ENCODE peak calls at places on chromosomes 11 and 22, in seven cellular contexts. One of them, this sample, is unnamed.

GRCh38 chr22:37230673-37231405 is 13.2 kb downstream of the RAC2 start:
- DNase-seq in HCT116: no peak
- DNase-seq in HepG2: no peak
- DNase-seq in H1: no peak
- DNase-seq in SK-N-SH: no peak
- DNase-seq in K562: no peak
- DNase-seq in GM12878: peak
- DNase-seq in this sample: no peak

GRCh38 chr22:43228330-43228729 is 41.4 kb upstream of the TTLL12 start:
- DNase-seq in HCT116: peak
- DNase-seq in HepG2: no peak
- DNase-seq in H1: peak
- DNase-seq in SK-N-SH: peak
- DNase-seq in K562: peak
- DNase-seq in GM12878: no peak
- DNase-seq in this sample: peak

GRCh38 chr11:127056338-127056971 is 55.9 kb upstream of the KIRREL3 start:
- DNase-seq in HCT116: no peak
- DNase-seq in HepG2: no peak
- DNase-seq in H1: no peak
- DNase-seq in SK-N-SH: peak
- DNase-seq in K562: peak
- DNase-seq in GM12878: no peak
- DNase-seq in this sample: no peak

GRCh38 chr11:83088965-83089364 is 17.3 kb upstream of the RAB30 start:
- DNase-seq in HCT116: no peak
- DNase-seq in HepG2: peak
- DNase-seq in H1: no peak
- DNase-seq in SK-N-SH: no peak
- DNase-seq in K562: peak
- DNase-seq in GM12878: no peak
- DNase-seq in this sample: no peak

GRCh38 chr11:48122656-48123055 is 94.0 kb upstream of the OR4B1 start:
- DNase-seq in HCT116: no peak
- DNase-seq in HepG2: no peak
- DNase-seq in H1: no peak
- DNase-seq in SK-N-SH: no peak
- DNase-seq in K562: no peak
- DNase-seq in GM12878: no peak
- DNase-seq in this sample: no peak

GRCh38 chr11:61141601-61142028 is 19.6 kb downstream of the VPS37C start:
- DNase-seq in HCT116: no peak
- DNase-seq in HepG2: no peak
- DNase-seq in H1: no peak
- DNase-seq in SK-N-SH: no peak
- DNase-seq in K562: peak
- DNase-seq in GM12878: no peak
- DNase-seq in this sample: peak

GRCh38 chr22:35154937-35155387 is 89.0 kb downstream of the ISX start:
- DNase-seq in HCT116: peak
- DNase-seq in HepG2: peak
- DNase-seq in H1: peak
- DNase-seq in SK-N-SH: peak
- DNase-seq in K562: peak
- DNase-seq in GM12878: no peak
- DNase-seq in this sample: peak

GRCh38 chr11:118437736-118438125 is 1.4 kb downstream of the KMT2A start:
- DNase-seq in HCT116: no peak
- DNase-seq in HepG2: peak
- DNase-seq in H1: peak
- DNase-seq in SK-N-SH: peak
- DNase-seq in K562: peak
- DNase-seq in GM12878: no peak
- DNase-seq in this sample: no peak

GRCh38 chr11:119207607-119208006 is 1.5 kb downstream of the CBL start:
- DNase-seq in HCT116: no peak
- DNase-seq in HepG2: no peak
- DNase-seq in H1: no peak
- DNase-seq in SK-N-SH: no peak
- DNase-seq in K562: no peak
- DNase-seq in GM12878: no peak
- DNase-seq in this sample: no peak

GRCh38 chr22:47015589-47016178 is 253.2 kb downstream of the TBC1D22A start:
- DNase-seq in HCT116: no peak
- DNase-seq in HepG2: no peak
- DNase-seq in H1: no peak
- DNase-seq in SK-N-SH: no peak
- DNase-seq in K562: no peak
- DNase-seq in GM12878: no peak
- DNase-seq in this sample: no peak

GRCh38 chr11:1832181-1832988 is 2.4 kb upstream of the SYT8 start:
- DNase-seq in HCT116: no peak
- DNase-seq in HepG2: no peak
- DNase-seq in H1: peak
- DNase-seq in SK-N-SH: peak
- DNase-seq in K562: peak
- DNase-seq in GM12878: no peak
- DNase-seq in this sample: peak

GRCh38 chr11:36569095-36569494 is 1.3 kb downstream of the RAG1 start:
- DNase-seq in HCT116: no peak
- DNase-seq in HepG2: no peak
- DNase-seq in H1: no peak
- DNase-seq in SK-N-SH: no peak
- DNase-seq in K562: no peak
- DNase-seq in GM12878: no peak
- DNase-seq in this sample: no peak

GRCh38 chr11:109644158-109644557 is 222.2 kb downstream of the C11orf87 start:
- DNase-seq in HCT116: no peak
- DNase-seq in HepG2: no peak
- DNase-seq in H1: no peak
- DNase-seq in SK-N-SH: peak
- DNase-seq in K562: no peak
- DNase-seq in GM12878: no peak
- DNase-seq in this sample: no peak

GRCh38 chr11:93986716-93987115 is 34.4 kb upstream of the HEPHL1 start:
- DNase-seq in HCT116: peak
- DNase-seq in HepG2: no peak
- DNase-seq in H1: no peak
- DNase-seq in SK-N-SH: no peak
- DNase-seq in K562: no peak
- DNase-seq in GM12878: no peak
- DNase-seq in this sample: peak

GRCh38 chr11:80320765-80321164 is 879.9 kb upstream of the TENM4 start:
- DNase-seq in HCT116: no peak
- DNase-seq in HepG2: no peak
- DNase-seq in H1: no peak
- DNase-seq in SK-N-SH: peak
- DNase-seq in K562: no peak
- DNase-seq in GM12878: no peak
- DNase-seq in this sample: no peak

GRCh38 chr22:24515025-24515338 is 19.9 kb downstream of the UPB1 start:
- DNase-seq in HCT116: no peak
- DNase-seq in HepG2: no peak
- DNase-seq in H1: no peak
- DNase-seq in SK-N-SH: no peak
- DNase-seq in K562: no peak
- DNase-seq in GM12878: no peak
- DNase-seq in this sample: no peak

DNA sequence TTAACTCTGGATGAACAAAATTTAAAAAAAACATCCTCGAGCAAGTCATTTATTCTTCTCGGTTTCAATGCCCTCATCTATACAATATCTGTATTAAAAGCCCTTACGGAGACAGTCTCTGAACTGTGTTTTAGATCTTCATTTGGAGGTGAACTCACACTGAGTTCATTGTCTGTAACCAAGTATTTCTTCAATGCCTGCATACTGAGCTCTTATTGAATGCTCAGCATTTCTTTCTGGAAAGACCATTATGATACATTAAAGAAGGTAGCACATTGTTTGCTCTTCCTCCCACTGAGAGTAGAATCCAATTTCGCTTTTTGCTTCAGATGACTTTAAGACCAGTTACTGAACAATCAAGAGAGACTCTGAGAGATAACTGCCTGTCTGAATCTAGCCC is 1.7 kb upstream of the ANO3 start:
- DNase-seq in HCT116: no peak
- DNase-seq in HepG2: no peak
- DNase-seq in H1: no peak
- DNase-seq in SK-N-SH: no peak
- DNase-seq in K562: no peak
- DNase-seq in GM12878: no peak
- DNase-seq in this sample: no peak
- TF ChIP-seq JUND in HCT116: no peak
- TF ChIP-seq JUND in HepG2: no peak
- TF ChIP-seq JUND in H1: no peak
- TF ChIP-seq JUND in SK-N-SH: no peak
- TF ChIP-seq JUND in K562: no peak
- TF ChIP-seq JUND in GM12878: no peak
- TF ChIP-seq JUND in this sample: no peak

GRCh38 chr22:49535527-49536125 is 292.0 kb downstream of the BRD1 start:
- DNase-seq in HCT116: no peak
- DNase-seq in HepG2: no peak
- DNase-seq in H1: no peak
- DNase-seq in SK-N-SH: no peak
- DNase-seq in K562: no peak
- DNase-seq in GM12878: no peak
- DNase-seq in this sample: no peak

GRCh38 chr22:49532831-49533802 is 294.6 kb downstream of the BRD1 start:
- DNase-seq in HCT116: no peak
- DNase-seq in HepG2: no peak
- DNase-seq in H1: no peak
- DNase-seq in SK-N-SH: no peak
- DNase-seq in K562: no peak
- DNase-seq in GM12878: no peak
- DNase-seq in this sample: no peak

GRCh38 chr22:49533886-49534285 is 293.8 kb downstream of the BRD1 start:
- DNase-seq in HCT116: no peak
- DNase-seq in HepG2: no peak
- DNase-seq in H1: no peak
- DNase-seq in SK-N-SH: no peak
- DNase-seq in K562: no peak
- DNase-seq in GM12878: no peak
- DNase-seq in this sample: no peak

GRCh38 chr22:49535126-49535525 is 292.5 kb downstream of the BRD1 start:
- DNase-seq in HCT116: no peak
- DNase-seq in HepG2: no peak
- DNase-seq in H1: no peak
- DNase-seq in SK-N-SH: no peak
- DNase-seq in K562: no peak
- DNase-seq in GM12878: no peak
- DNase-seq in this sample: no peak

DNA sequence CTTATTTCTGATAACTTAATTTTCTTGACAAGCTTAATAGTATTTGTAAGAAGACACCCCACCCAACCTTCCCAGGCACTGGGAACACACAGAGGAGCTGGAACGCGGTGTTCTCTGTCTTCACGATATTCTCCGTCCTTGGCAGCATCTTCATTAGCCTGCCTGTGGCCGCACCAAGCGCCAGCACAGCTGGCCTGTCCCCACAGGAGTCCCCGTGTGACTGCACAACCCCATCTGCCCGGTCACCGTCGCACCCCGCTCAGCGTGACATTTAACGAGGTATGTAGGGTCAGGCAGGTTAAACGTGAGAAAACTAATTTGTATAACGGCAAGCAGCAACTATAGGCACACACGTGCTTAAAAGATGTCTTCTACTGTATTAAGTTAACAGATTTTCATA is 293.3 kb downstream of the BRD1 start:
- DNase-seq in HCT116: no peak
- DNase-seq in HepG2: no peak
- DNase-seq in H1: no peak
- DNase-seq in SK-N-SH: no peak
- DNase-seq in K562: no peak
- DNase-seq in GM12878: no peak
- DNase-seq in this sample: no peak
- TF ChIP-seq JUND in HCT116: no peak
- TF ChIP-seq JUND in HepG2: no peak
- TF ChIP-seq JUND in H1: no peak
- TF ChIP-seq JUND in SK-N-SH: no peak
- TF ChIP-seq JUND in K562: no peak
- TF ChIP-seq JUND in GM12878: no peak
- TF ChIP-seq JUND in this sample: no peak

GRCh38 chr11:2839395-2839941 is 46.1 kb downstream of the CDKN1C start:
- DNase-seq in HCT116: no peak
- DNase-seq in HepG2: peak
- DNase-seq in H1: no peak
- DNase-seq in SK-N-SH: peak
- DNase-seq in K562: no peak
- DNase-seq in GM12878: no peak
- DNase-seq in this sample: no peak
- TF ChIP-seq JUND in HCT116: no peak
- TF ChIP-seq JUND in HepG2: no peak
- TF ChIP-seq JUND in H1: no peak
- TF ChIP-seq JUND in SK-N-SH: no peak
- TF ChIP-seq JUND in K562: no peak
- TF ChIP-seq JUND in GM12878: no peak
- TF ChIP-seq JUND in this sample: no peak

DNA sequence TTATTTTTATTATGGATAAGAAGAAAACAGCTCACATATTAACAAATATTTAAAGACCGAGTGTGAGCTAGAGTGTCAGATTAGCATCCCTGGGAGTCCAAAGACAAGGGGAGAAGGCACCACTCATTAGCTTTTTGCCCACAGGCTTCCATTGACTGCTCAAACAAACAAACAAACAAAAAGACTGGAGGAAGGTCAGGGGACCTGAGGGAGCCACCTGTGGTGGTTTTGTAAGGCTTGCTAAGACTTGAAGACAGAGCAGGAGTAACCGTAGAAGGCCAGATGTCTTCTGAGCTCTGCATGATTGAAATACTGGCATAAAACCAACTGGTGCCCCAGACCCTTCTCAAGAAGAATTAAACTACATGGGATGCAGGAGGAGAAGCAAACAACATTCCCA is 395.2 kb upstream of the CNTN5 start:
- DNase-seq in HCT116: no peak
- DNase-seq in HepG2: no peak
- DNase-seq in H1: no peak
- DNase-seq in SK-N-SH: no peak
- DNase-seq in K562: no peak
- DNase-seq in GM12878: no peak
- DNase-seq in this sample: no peak
- TF ChIP-seq JUND in HCT116: no peak
- TF ChIP-seq JUND in HepG2: no peak
- TF ChIP-seq JUND in H1: no peak
- TF ChIP-seq JUND in SK-N-SH: no peak
- TF ChIP-seq JUND in K562: no peak
- TF ChIP-seq JUND in GM12878: no peak
- TF ChIP-seq JUND in this sample: no peak